ENCODE peak calls at places on chromosomes 4 and X, in eight cellular contexts. One of them, this sample, is unnamed. For H3K4me1, the result is how much of the 10 kb centered on the place peaks cover.

GRCh38 chrX:101658661-101659477 is 781 bp downstream of the ARMCX2 start:
- DNase-seq in transverse colon: peak
- DNase-seq in IMR-90: peak
- DNase-seq in K562: peak
- DNase-seq in HCT116: no peak
- DNase-seq in prostate gland: peak
- DNase-seq in suprapubic skin: peak
- DNase-seq in tibial nerve: peak
- DNase-seq in this sample: peak

GRCh38 chr4:186161138-186161537 is 30.2 kb upstream of the CYP4V2 start:
- DNase-seq in transverse colon: peak
- DNase-seq in IMR-90: no peak
- DNase-seq in K562: no peak
- DNase-seq in HCT116: no peak
- DNase-seq in prostate gland: no peak
- DNase-seq in suprapubic skin: no peak
- DNase-seq in tibial nerve: no peak
- DNase-seq in this sample: no peak

GRCh38 chrX:34300871-34301270 is 168.8 kb upstream of the FAM47A start:
- DNase-seq in transverse colon: no peak
- DNase-seq in IMR-90: peak
- DNase-seq in K562: peak
- DNase-seq in HCT116: peak
- DNase-seq in prostate gland: peak
- DNase-seq in suprapubic skin: no peak
- DNase-seq in tibial nerve: peak
- DNase-seq in this sample: peak

GRCh38 chrX:2614911-2615310 is 76.2 kb upstream of the CD99 start:
- DNase-seq in transverse colon: no peak
- DNase-seq in IMR-90: peak
- DNase-seq in K562: peak
- DNase-seq in HCT116: no peak
- DNase-seq in prostate gland: no peak
- DNase-seq in suprapubic skin: no peak
- DNase-seq in tibial nerve: peak
- DNase-seq in this sample: no peak

GRCh38 chrX:32137525-32137924 is 1065.7 kb upstream of the FTHL17 start:
- DNase-seq in transverse colon: no peak
- DNase-seq in IMR-90: no peak
- DNase-seq in K562: peak
- DNase-seq in HCT116: no peak
- DNase-seq in prostate gland: no peak
- DNase-seq in suprapubic skin: no peak
- DNase-seq in tibial nerve: peak
- DNase-seq in this sample: peak

GRCh38 chr4:8192748-8193738 is 6.0 kb upstream of the SH3TC1 start:
- DNase-seq in transverse colon: peak
- DNase-seq in IMR-90: peak
- DNase-seq in K562: peak
- DNase-seq in HCT116: peak
- DNase-seq in prostate gland: peak
- DNase-seq in suprapubic skin: no peak
- DNase-seq in tibial nerve: peak
- DNase-seq in this sample: peak

GRCh38 chr4:41213563-41214157 is 682 bp downstream of the APBB2 start:
- DNase-seq in transverse colon: peak
- DNase-seq in IMR-90: no peak
- DNase-seq in K562: no peak
- DNase-seq in HCT116: no peak
- DNase-seq in prostate gland: no peak
- DNase-seq in suprapubic skin: no peak
- DNase-seq in tibial nerve: no peak
- DNase-seq in this sample: peak

GRCh38 chr4:10643600-10644425 is 40.8 kb downstream of the CLNK start:
- DNase-seq in transverse colon: no peak
- DNase-seq in IMR-90: peak
- DNase-seq in K562: no peak
- DNase-seq in HCT116: no peak
- DNase-seq in prostate gland: no peak
- DNase-seq in suprapubic skin: no peak
- DNase-seq in tibial nerve: no peak
- DNase-seq in this sample: no peak

GRCh38 chr4:122045533-122045932 is 93.7 kb upstream of the TRPC3 start:
- DNase-seq in transverse colon: no peak
- DNase-seq in IMR-90: peak
- DNase-seq in K562: peak
- DNase-seq in HCT116: peak
- DNase-seq in prostate gland: no peak
- DNase-seq in suprapubic skin: no peak
- DNase-seq in tibial nerve: no peak
- DNase-seq in this sample: peak

GRCh38 chr4:103032575-103032974 is 13.1 kb upstream of the SLC9B1 start:
- DNase-seq in transverse colon: peak
- DNase-seq in IMR-90: peak
- DNase-seq in K562: peak
- DNase-seq in HCT116: peak
- DNase-seq in prostate gland: no peak
- DNase-seq in suprapubic skin: no peak
- DNase-seq in tibial nerve: no peak
- DNase-seq in this sample: peak

GRCh38 chrX:154125356-154126040 is 18.5 kb upstream of the OPN1LW start:
- DNase-seq in transverse colon: no peak
- DNase-seq in IMR-90: no peak
- DNase-seq in K562: peak
- DNase-seq in HCT116: no peak
- DNase-seq in prostate gland: no peak
- DNase-seq in suprapubic skin: no peak
- DNase-seq in tibial nerve: no peak
- DNase-seq in this sample: peak

GRCh38 chr4:83342476-83342875 is 7.8 kb upstream of the HPSE start:
- DNase-seq in transverse colon: no peak
- DNase-seq in IMR-90: no peak
- DNase-seq in K562: no peak
- DNase-seq in HCT116: no peak
- DNase-seq in prostate gland: no peak
- DNase-seq in suprapubic skin: no peak
- DNase-seq in tibial nerve: no peak
- DNase-seq in this sample: no peak

GRCh38 chr4:4502694-4503311 is 39.0 kb downstream of the STX18 start:
- DNase-seq in transverse colon: no peak
- DNase-seq in IMR-90: peak
- DNase-seq in K562: peak
- DNase-seq in HCT116: no peak
- DNase-seq in prostate gland: no peak
- DNase-seq in suprapubic skin: no peak
- DNase-seq in tibial nerve: no peak
- DNase-seq in this sample: no peak

GRCh38 chrX:96538104-96538725 is 146.4 kb upstream of the DIAPH2 start:
- DNase-seq in transverse colon: peak
- DNase-seq in IMR-90: no peak
- DNase-seq in K562: no peak
- DNase-seq in HCT116: no peak
- DNase-seq in prostate gland: no peak
- DNase-seq in suprapubic skin: no peak
- DNase-seq in tibial nerve: no peak
- DNase-seq in this sample: no peak

GRCh38 chr4:71771613-71772012 is 12.3 kb downstream of the GC start:
- DNase-seq in transverse colon: no peak
- DNase-seq in IMR-90: no peak
- DNase-seq in K562: no peak
- DNase-seq in HCT116: no peak
- DNase-seq in prostate gland: no peak
- DNase-seq in suprapubic skin: no peak
- DNase-seq in tibial nerve: no peak
- DNase-seq in this sample: no peak

DNA sequence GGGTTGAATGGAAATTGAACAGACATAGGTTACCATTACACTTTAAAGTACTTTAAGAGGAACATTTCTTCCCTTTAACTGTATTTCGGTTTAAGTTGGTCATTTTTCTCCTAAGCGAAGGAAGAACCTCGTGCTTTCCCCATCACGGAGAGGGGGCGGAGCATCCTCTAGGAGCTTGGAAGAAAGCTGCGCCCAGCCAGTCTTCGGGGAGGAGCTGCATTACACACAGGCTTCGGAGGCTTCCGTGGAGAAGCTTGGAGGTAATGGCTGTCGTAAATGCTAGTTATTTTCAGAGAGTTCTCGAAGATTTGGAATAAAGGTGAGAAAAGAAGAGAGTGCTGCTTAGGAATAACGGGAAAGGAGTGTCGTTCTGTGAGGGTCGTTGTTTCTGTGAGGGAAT is at the start of gene PWWP3B:
- DNase-seq in transverse colon: peak
- DNase-seq in IMR-90: no peak
- DNase-seq in K562: peak
- DNase-seq in HCT116: peak
- DNase-seq in prostate gland: peak
- DNase-seq in suprapubic skin: no peak
- DNase-seq in tibial nerve: peak
- DNase-seq in this sample: peak
- TF ChIP-seq POLR2A in transverse colon: no peak
- TF ChIP-seq POLR2A in IMR-90: no peak
- TF ChIP-seq POLR2A in K562: no peak
- TF ChIP-seq POLR2A in HCT116: peak
- TF ChIP-seq POLR2A in prostate gland: no peak
- TF ChIP-seq POLR2A in suprapubic skin: no peak
- TF ChIP-seq POLR2A in tibial nerve: no peak
- TF ChIP-seq POLR2A in this sample: peak

GRCh38 chr4:6352031-6352763 is 82.5 kb downstream of the WFS1 start:
- DNase-seq in transverse colon: no peak
- DNase-seq in IMR-90: no peak
- DNase-seq in K562: no peak
- DNase-seq in HCT116: no peak
- DNase-seq in prostate gland: no peak
- DNase-seq in suprapubic skin: no peak
- DNase-seq in tibial nerve: no peak
- DNase-seq in this sample: no peak
- H3K4me1 ChIP-seq in transverse colon: under half
- H3K4me1 ChIP-seq in IMR-90: under half
- H3K4me1 ChIP-seq in K562: under half
- H3K4me1 ChIP-seq in HCT116: under half
- H3K4me1 ChIP-seq in prostate gland: under half
- H3K4me1 ChIP-seq in suprapubic skin: under half
- H3K4me1 ChIP-seq in tibial nerve: under half
- H3K4me1 ChIP-seq in this sample: under half

DNA sequence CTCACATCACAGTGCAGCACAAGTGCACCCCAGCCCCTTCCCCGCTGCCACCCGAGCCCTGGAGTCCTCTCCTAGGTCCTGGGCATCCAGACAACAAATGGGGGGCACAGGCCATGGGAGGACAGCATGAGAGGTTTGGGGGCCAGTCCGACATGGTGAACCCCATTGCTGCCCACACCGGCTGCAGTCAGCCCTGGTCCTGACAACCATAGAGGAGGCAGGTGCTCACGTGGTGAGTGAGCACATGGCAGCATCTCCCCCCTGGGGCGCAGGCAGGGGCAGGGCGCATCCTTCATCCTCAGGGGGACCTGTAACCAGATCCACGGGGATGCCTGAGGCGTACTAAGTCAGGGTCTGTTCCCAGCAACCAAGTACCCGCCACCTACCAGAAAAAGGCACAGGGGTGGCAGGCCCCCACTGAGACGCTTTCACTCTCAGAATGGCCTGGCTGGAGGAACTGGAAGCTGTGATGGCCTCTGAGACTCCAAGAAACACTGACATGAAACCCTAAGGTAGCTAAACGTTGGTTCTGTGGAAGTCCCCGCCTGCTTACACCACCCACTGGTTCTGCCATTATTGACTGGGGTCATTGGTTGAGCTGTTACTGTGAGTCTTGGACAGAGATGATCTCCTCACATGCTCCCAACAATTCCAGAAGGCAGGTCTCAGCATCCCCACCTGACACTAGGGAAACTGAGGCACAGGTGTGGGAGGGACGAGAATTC is 6.5 kb downstream of the ZFYVE28 start:
- DNase-seq in transverse colon: no peak
- DNase-seq in IMR-90: no peak
- DNase-seq in K562: no peak
- DNase-seq in HCT116: no peak
- DNase-seq in prostate gland: no peak
- DNase-seq in suprapubic skin: no peak
- DNase-seq in tibial nerve: no peak
- DNase-seq in this sample: no peak
- TF ChIP-seq POLR2A in transverse colon: no peak
- TF ChIP-seq POLR2A in IMR-90: no peak
- TF ChIP-seq POLR2A in K562: no peak
- TF ChIP-seq POLR2A in HCT116: no peak
- TF ChIP-seq POLR2A in prostate gland: no peak
- TF ChIP-seq POLR2A in suprapubic skin: no peak
- TF ChIP-seq POLR2A in tibial nerve: no peak
- TF ChIP-seq POLR2A in this sample: no peak

DNA sequence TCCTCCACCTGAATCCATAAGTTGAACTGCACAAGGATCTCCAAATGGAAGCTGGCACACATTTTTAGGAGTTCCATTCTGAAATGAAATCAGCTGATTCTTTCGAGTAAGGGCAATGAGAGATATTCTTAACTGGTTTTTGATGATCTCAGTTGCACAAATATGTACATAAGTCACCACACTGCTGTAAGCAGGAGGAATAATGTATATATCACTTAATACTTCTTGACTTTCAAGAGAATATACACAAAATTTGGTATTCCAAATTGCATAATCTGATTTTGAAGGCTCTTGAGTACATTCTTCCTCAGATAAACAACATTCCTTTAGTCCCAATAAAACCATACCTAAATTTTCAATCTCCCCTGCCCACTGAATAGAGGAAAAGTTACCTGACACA is 8.2 kb downstream of the FANCB start:
- DNase-seq in transverse colon: no peak
- DNase-seq in IMR-90: peak
- DNase-seq in K562: no peak
- DNase-seq in HCT116: no peak
- DNase-seq in prostate gland: no peak
- DNase-seq in suprapubic skin: no peak
- DNase-seq in tibial nerve: no peak
- DNase-seq in this sample: no peak
- H3K4me1 ChIP-seq in transverse colon: under half
- H3K4me1 ChIP-seq in IMR-90: under half
- H3K4me1 ChIP-seq in K562: under half
- H3K4me1 ChIP-seq in HCT116: under half
- H3K4me1 ChIP-seq in prostate gland: under half
- H3K4me1 ChIP-seq in suprapubic skin: under half
- H3K4me1 ChIP-seq in tibial nerve: under half
- H3K4me1 ChIP-seq in this sample: under half

DNA sequence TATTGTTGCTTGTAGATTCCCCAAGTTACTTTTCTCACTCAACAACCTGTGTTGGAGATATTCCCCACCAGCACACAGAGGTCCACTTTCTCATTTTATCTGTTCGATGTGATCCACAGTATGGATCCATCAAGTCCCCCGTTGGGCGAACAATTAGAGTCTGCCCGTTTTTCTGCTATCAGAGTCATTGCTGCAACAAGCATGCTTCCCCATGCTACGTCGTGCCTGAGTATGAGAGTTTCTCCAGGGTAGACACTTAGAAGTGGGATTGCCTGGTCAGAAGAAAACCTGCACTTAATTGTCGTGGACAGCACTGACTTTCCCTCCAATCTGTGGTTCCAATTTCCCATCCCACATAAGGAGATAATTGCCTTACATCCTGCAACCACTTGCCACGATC is 62.7 kb upstream of the SHOX start:
- DNase-seq in transverse colon: no peak
- DNase-seq in IMR-90: no peak
- DNase-seq in K562: no peak
- DNase-seq in HCT116: no peak
- DNase-seq in prostate gland: no peak
- DNase-seq in suprapubic skin: no peak
- DNase-seq in tibial nerve: no peak
- DNase-seq in this sample: no peak
- TF ChIP-seq POLR2A in transverse colon: no peak
- TF ChIP-seq POLR2A in IMR-90: no peak
- TF ChIP-seq POLR2A in K562: no peak
- TF ChIP-seq POLR2A in HCT116: no peak
- TF ChIP-seq POLR2A in prostate gland: no peak
- TF ChIP-seq POLR2A in suprapubic skin: no peak
- TF ChIP-seq POLR2A in tibial nerve: no peak
- TF ChIP-seq POLR2A in this sample: no peak